ENCODE peak calls at places on chromosome 7, in six cellular contexts. N, K, S, H, G and W are unnamed samples.

GRCh38 chr7:36677769-36678435 is 46.4 kb downstream of the AOAH start:
- DNase-seq in N (no peak), K (no peak), S (no peak), H (no peak), G (no peak), W (no peak)

GRCh38 chr7:119959811-119960210 is 313.2 kb upstream of the KCND2 start:
- DNase-seq in N (no peak), K (peak), S (no peak), H (no peak), G (no peak), W (no peak)

GRCh38 chr7:107914834-107915233 is 23.9 kb downstream of the DLD start:
- DNase-seq in N (no peak), K (no peak), S (no peak), H (no peak), G (no peak), W (no peak)

GRCh38 chr7:135774284-135774683 is 25.7 kb upstream of the FAM180A start:
- DNase-seq in N (no peak), K (peak), S (no peak), H (no peak), G (no peak), W (no peak)

GRCh38 chr7:128026551-128026950 is 4.7 kb downstream of the LRRC4 start:
- DNase-seq in N (no peak), K (no peak), S (no peak), H (no peak), G (no peak), W (no peak)

GRCh38 chr7:15686209-15686956 is at the start of gene MEOX2:
- DNase-seq in N (no peak), K (peak), S (no peak), H (no peak), G (peak), W (no peak)

GRCh38 chr7:128763541-128763940 is 12.1 kb downstream of the OPN1SW start:
- DNase-seq in N (no peak), K (peak), S (no peak), H (no peak), G (no peak), W (no peak)

GRCh38 chr7:137017221-137017620 is 148.8 kb downstream of the CHRM2 start:
- DNase-seq in N (no peak), K (no peak), S (no peak), H (no peak), G (no peak), W (no peak)

GRCh38 chr7:108455833-108456677 is at the start of gene NRCAM:
- DNase-seq in N (no peak), K (peak), S (peak), H (peak), G (peak), W (peak)

GRCh38 chr7:134533288-134533771 is 6.0 kb downstream of the AKR1B10 start:
- DNase-seq in N (no peak), K (no peak), S (no peak), H (no peak), G (no peak), W (no peak)

GRCh38 chr7:105776068-105776790 is 100.2 kb downstream of the ATXN7L1 start:
- DNase-seq in N (peak), K (peak), S (no peak), H (no peak), G (peak), W (no peak)

GRCh38 chr7:139817249-139817648 is 11.8 kb upstream of the TBXAS1 start:
- DNase-seq in N (no peak), K (no peak), S (no peak), H (no peak), G (no peak), W (no peak)

GRCh38 chr7:25725483-25725882 is 426.5 kb upstream of the NFE2L3 start:
- DNase-seq in N (peak), K (peak), S (no peak), H (no peak), G (no peak), W (no peak)

GRCh38 chr7:148182264-148182663 is 408.3 kb upstream of the C7orf33 start:
- DNase-seq in N (no peak), K (no peak), S (no peak), H (no peak), G (no peak), W (no peak)

GRCh38 chr7:139799586-139799985 is 21.8 kb upstream of the HIPK2 start:
- DNase-seq in N (no peak), K (no peak), S (no peak), H (peak), G (no peak), W (no peak)

GRCh38 chr7:16668049-16668858 is 22.3 kb downstream of the BZW2 start:
- DNase-seq in N (peak), K (peak), S (no peak), H (no peak), G (peak), W (no peak)

GRCh38 chr7:75656740-75657139 is 82.0 kb downstream of the HIP1 start:
- DNase-seq in N (no peak), K (no peak), S (no peak), H (no peak), G (no peak), W (no peak)

DNA sequence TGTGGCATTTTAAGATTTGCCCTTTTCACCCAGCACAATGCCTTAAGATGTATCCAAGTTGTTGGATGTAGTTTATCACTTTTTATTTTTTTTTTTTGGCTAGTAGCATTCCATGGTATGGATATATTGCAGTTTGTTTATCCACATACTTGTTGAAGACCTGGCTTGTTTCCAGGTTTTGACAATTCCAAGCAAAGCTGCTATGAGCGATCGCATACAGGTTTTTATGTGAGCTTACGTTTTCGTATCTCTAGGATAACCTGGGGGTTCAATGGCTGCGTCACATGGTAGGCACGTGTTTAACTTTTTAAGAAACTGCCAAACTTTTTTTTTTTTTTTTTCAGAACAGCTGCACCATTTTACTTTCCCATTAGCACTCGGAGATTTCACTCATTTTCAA is 32.2 kb downstream of the BAIAP2L1 start:
- DNase-seq in N (no peak), K (peak), S (no peak), H (no peak), G (no peak), W (no peak)
- TF ChIP-seq CTCF in N (no peak), K (no peak), S (no peak), H (no peak), G (no peak), W (no peak)

DNA sequence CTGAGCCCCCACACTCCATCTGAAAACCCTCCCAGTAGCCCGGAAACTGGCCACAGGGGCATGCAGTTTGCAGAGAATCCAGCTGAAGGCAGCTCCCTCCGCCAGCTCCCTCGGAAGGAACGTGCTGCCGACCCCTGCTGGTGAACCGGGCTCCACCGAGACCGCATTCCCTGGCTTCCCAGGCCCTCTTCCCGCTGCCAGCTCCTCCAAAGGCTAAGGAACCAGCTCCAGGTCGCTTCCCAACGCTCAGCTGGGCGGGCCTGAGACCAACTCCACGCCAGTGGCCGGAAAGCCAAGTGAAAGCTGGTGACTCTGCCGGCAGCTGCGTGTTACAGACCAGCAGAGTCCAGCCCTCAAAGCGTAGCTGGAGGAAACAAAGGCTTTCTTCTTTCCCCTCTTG is 35.8 kb downstream of the GPER1 start:
- DNase-seq in N (peak), K (peak), S (no peak), H (no peak), G (peak), W (no peak)
- TF ChIP-seq CTCF in N (peak), K (peak), S (no peak), H (no peak), G (peak), W (no peak)

GRCh38 chr7:17944720-17945119 is 4.4 kb upstream of the SNX13 start:
- DNase-seq in N (no peak), K (no peak), S (no peak), H (no peak), G (no peak), W (no peak)
- TF ChIP-seq CTCF in N (no peak), K (no peak), S (peak), H (no peak), G (no peak), W (no peak)

DNA sequence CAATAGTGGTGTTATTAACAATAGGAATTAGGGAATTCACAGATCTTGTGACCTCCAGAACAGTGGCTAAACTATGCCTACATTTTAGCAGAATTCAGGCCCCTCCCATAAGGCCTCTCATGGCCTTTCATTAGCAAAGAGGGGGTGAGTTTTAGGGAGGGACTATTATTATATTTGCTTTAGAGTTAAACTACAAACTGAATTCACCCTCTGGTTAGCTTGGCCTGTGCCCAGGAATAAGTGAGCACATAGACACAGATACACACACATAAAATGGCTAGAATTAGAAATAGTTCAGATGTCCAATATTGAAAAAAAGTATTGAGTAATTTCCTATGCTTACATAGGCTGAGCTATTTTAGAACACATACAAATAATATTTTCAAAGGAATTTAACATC is 818.8 kb upstream of the COBL start:
- DNase-seq in N (no peak), K (no peak), S (no peak), H (no peak), G (no peak), W (no peak)
- TF ChIP-seq CTCF in N (no peak), K (no peak), S (no peak), H (no peak), G (no peak), W (no peak)

GRCh38 chr7:19623676-19624075 is 85.2 kb downstream of the POLR1F start:
- DNase-seq in N (no peak), K (peak), S (no peak), H (no peak), G (no peak), W (no peak)

GRCh38 chr7:19620470-19620869 is 88.4 kb downstream of the POLR1F start:
- DNase-seq in N (no peak), K (peak), S (no peak), H (no peak), G (no peak), W (no peak)

GRCh38 chr7:19617921-19618320 is 90.9 kb downstream of the POLR1F start:
- DNase-seq in N (no peak), K (peak), S (no peak), H (no peak), G (no peak), W (no peak)

GRCh38 chr7:19619122-19619521 is 89.7 kb downstream of the POLR1F start:
- DNase-seq in N (no peak), K (peak), S (no peak), H (no peak), G (no peak), W (no peak)

DNA sequence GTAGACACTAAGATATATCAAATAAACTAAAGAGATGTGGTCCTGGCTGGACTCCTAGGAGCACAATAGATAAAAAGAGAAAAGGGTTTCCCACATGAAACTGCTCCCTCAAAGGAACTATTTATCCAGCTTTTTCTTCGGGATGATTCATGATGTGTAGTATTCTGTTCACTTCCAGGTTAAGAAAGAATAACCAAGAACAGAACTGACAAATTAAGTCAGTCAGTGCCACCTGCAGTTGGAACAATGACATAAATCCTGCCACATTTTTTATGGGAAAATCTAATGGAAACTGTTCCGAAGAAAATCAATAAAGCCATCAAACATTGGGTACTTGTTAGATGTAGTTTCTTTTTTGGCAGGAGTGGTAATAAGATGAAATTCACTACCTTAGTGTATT is 87.1 kb downstream of the POLR1F start:
- DNase-seq in N (no peak), K (peak), S (no peak), H (no peak), G (no peak), W (no peak)
- TF ChIP-seq CTCF in N (no peak), K (peak), S (no peak), H (no peak), G (no peak), W (no peak)

GRCh38 chr7:27143022-27143949 is at the start of gene HOXA5:
- DNase-seq in N (no peak), K (peak), S (no peak), H (peak), G (no peak), W (no peak)
- TF ChIP-seq CTCF in N (peak), K (no peak), S (no peak), H (no peak), G (peak), W (no peak)